ENCODE peak calls at places on chromosomes 16 and 17, in ten cellular contexts. C is effector memory CD8-positive, alpha-beta T cell; E is RPMI7951; L is T-helper 1 cell; H is stimulated activated CD4-positive, alpha-beta T cell treated with anti-CD3 and anti-CD28 coated beads, Interleukin-1b, Interleukin-23, amount 100 ng/mL, for 1 hour; O is CD8-positive, alpha-beta memory T cell; Z is AG08396; J is PC-9; F is fibroblast of lung; Y is DMS 273 treated with DMSO at 0.1 percent for 48 hours. A is an unnamed sample.
A peak's percentile ranks its signal among the peaks of the same experiment; 100 is the strongest.

GRCh38 chr17:78360371-78361226 is 722 bp upstream of the SOCS3 start:
- DNase-seq in Z (peak; percentile 94), Y (peak; percentile 37), E (peak; percentile 66), L (peak; percentile 85), F (peak; percentile 84), O (peak; percentile 88), H (peak; percentile 91), C (peak; percentile 91), J (peak; percentile 95), A (peak; percentile 71)

GRCh38 chr17:29734640-29735039 is 111.9 kb upstream of the CORO6 start:
- DNase-seq in F (no peak), Z (peak; percentile 15), O (no peak), C (no peak), L (no peak), J (no peak), H (no peak), Y (no peak), E (no peak), A (no peak)

GRCh38 chr17:76281573-76282371 is 16.6 kb downstream of the UBALD2 start:
- DNase-seq in C (no peak), Y (no peak), O (no peak), Z (no peak), F (no peak), E (no peak), L (no peak), J (no peak), H (no peak), A (no peak)

GRCh38 chr17:62767997-62768396 is 40.1 kb downstream of the MARCHF10 start:
- DNase-seq in E (no peak), H (no peak), O (no peak), Y (no peak), F (no peak), C (no peak), L (no peak), J (no peak), Z (no peak), A (no peak)

GRCh38 chr16:84461029-84461415 is 43.4 kb downstream of the MEAK7 start:
- DNase-seq in L (no peak), C (no peak), Z (no peak), Y (no peak), H (no peak), O (no peak), J (no peak), F (no peak), E (no peak), A (no peak)

GRCh38 chr16:12354296-12354818 is 377.8 kb downstream of the SNX29 start:
- DNase-seq in L (no peak), C (no peak), J (no peak), H (no peak), F (no peak), Y (no peak), Z (no peak), E (no peak), O (no peak), A (no peak)

GRCh38 chr16:48194828-48195566 is 39.2 kb upstream of the ABCC12 start:
- DNase-seq in Y (peak; percentile 17), J (peak; percentile 8), H (no peak), O (no peak), L (no peak), E (no peak), C (no peak), Z (peak; percentile 15), F (peak; percentile 61), A (no peak)

GRCh38 chr17:29193146-29193545 is 12.9 kb upstream of the MYO18A start:
- DNase-seq in O (no peak), L (no peak), F (no peak), H (no peak), C (no peak), E (no peak), Z (no peak), Y (no peak), J (no peak), A (no peak)

GRCh38 chr17:50953831-50954601 is 87.9 kb upstream of the TOB1 start:
- DNase-seq in Y (no peak), F (peak; percentile 83), Z (peak; percentile 59), H (no peak), L (no peak), E (no peak), O (no peak), C (no peak), J (no peak), A (no peak)

GRCh38 chr17:8176998-8177731 is 985 bp upstream of the TMEM107 start:
- DNase-seq in Z (no peak), L (no peak), O (no peak), Y (no peak), E (no peak), C (no peak), J (no peak), H (no peak), F (no peak), A (no peak)

GRCh38 chr17:16044484-16044883 is 44.9 kb downstream of the TTC19 start:
- DNase-seq in Y (no peak), L (no peak), J (no peak), H (no peak), Z (no peak), F (no peak), C (no peak), O (no peak), E (no peak), A (no peak)